ENCODE peak calls at places on chromosomes 7 and 10, in four cellular contexts. M is GM12878, T is K562, L is HepG2. Q is an unnamed sample.

GRCh38 chr7:53485354-53485753 is 449.9 kb downstream of the POM121L12 start:
- DNase-seq in M (no peak), T (no peak), L (no peak), Q (peak; percentile 47)

GRCh38 chr7:138752568-138753518 is 45.0 kb upstream of the TMEM213 start:
- DNase-seq in M (peak; percentile 38), T (no peak), L (peak; percentile 92), Q (peak; percentile 43)

GRCh38 chr7:24783731-24784130 is 26.5 kb upstream of the GSDME start:
- DNase-seq in M (no peak), T (no peak), L (no peak), Q (no peak)

GRCh38 chr10:101285093-101285463 is 55.8 kb upstream of the LBX1 start:
- DNase-seq in M (no peak), T (no peak), L (no peak), Q (no peak)

GRCh38 chr7:38321515-38321944 is 48.1 kb upstream of the TARP start:
- DNase-seq in M (no peak), T (no peak), L (no peak), Q (no peak)

GRCh38 chr10:122323941-122324675 is 50.4 kb upstream of the PLEKHA1 start:
- DNase-seq in M (no peak), T (no peak), L (no peak), Q (no peak)

GRCh38 chr7:48962821-48963505 is 38.6 kb downstream of the CDC14C start:
- DNase-seq in M (no peak), T (no peak), L (no peak), Q (no peak)

GRCh38 chr10:19977097-19977521 is 160.9 kb downstream of the PLXDC2 start:
- DNase-seq in M (no peak), T (no peak), L (no peak), Q (no peak)

GRCh38 chr10:7789390-7789789 is 1.4 kb downstream of the ATP5F1C start:
- DNase-seq in M (no peak), T (no peak), L (peak; percentile 21), Q (peak; percentile 63)

GRCh38 chr7:149680316-149681025 is 92.9 kb downstream of the ZNF467 start:
- DNase-seq in M (no peak), T (no peak), L (no peak), Q (no peak)

GRCh38 chr7:41010967-41011366 is 691.9 kb downstream of the INHBA start:
- DNase-seq in M (no peak), T (no peak), L (no peak), Q (no peak)

GRCh38 chr10:36185096-36185495 is 543.0 kb upstream of the FZD8 start:
- DNase-seq in M (no peak), T (no peak), L (no peak), Q (no peak)

GRCh38 chr10:28883741-28884443 is 206.6 kb downstream of the BAMBI start:
- DNase-seq in M (no peak), T (no peak), L (no peak), Q (no peak)

GRCh38 chr7:126727930-126728331 is 524.8 kb downstream of the GRM8 start:
- DNase-seq in M (no peak), T (peak; percentile 19), L (no peak), Q (no peak)

GRCh38 chr7:17521437-17521836 is 223.0 kb downstream of the AHR start:
- DNase-seq in M (no peak), T (no peak), L (no peak), Q (no peak)

GRCh38 chr10:6695519-6695918 is 115.4 kb upstream of the PRKCQ start:
- DNase-seq in M (no peak), T (no peak), L (no peak), Q (no peak)

GRCh38 chr7:45703373-45703821 is 129.2 kb downstream of the ADCY1 start:
- DNase-seq in M (no peak), T (no peak), L (no peak), Q (no peak)

GRCh38 chr10:1132584-1132983 is 76.4 kb downstream of the WDR37 start:
- DNase-seq in M (no peak), T (no peak), L (no peak), Q (no peak)

GRCh38 chr10:16933799-16934198 is 116.6 kb upstream of the RSU1 start:
- DNase-seq in M (no peak), T (no peak), L (no peak), Q (no peak)

GRCh38 chr7:155206286-155207020 is 91.2 kb upstream of the INSIG1 start:
- DNase-seq in M (peak; percentile 80), T (peak; percentile 78), L (no peak), Q (no peak)

GRCh38 chr7:28093617-28094232 is 86.9 kb downstream of the JAZF1 start:
- DNase-seq in M (no peak), T (peak; percentile 46), L (peak; percentile 23), Q (peak; percentile 72)

GRCh38 chr10:97427571-97428179 is 1.7 kb downstream of the PGAM1 start:
- DNase-seq in M (no peak), T (no peak), L (peak; percentile 74), Q (peak; percentile 33)

GRCh38 chr10:15237351-15237750 is 68.9 kb upstream of the NMT2 start:
- DNase-seq in M (no peak), T (peak; percentile 28), L (no peak), Q (no peak)

GRCh38 chr7:80129785-80130184 is 4.8 kb upstream of the GNAI1 start:
- DNase-seq in M (no peak), T (no peak), L (no peak), Q (no peak)

GRCh38 chr7:143295870-143296269 is 7.7 kb downstream of the CASP2 start:
- DNase-seq in M (no peak), T (no peak), L (no peak), Q (no peak)

GRCh38 chr10:35005868-35006267 is 84.3 kb downstream of the CUL2 start:
- DNase-seq in M (no peak), T (no peak), L (no peak), Q (no peak)

GRCh38 chr10:31320179-31320597 is 1.2 kb downstream of the ZEB1 start:
- DNase-seq in M (no peak), T (peak; percentile 18), L (no peak), Q (peak; percentile 59)

GRCh38 chr7:100867040-100867795 is at the start of gene TRIP6:
- DNase-seq in M (no peak), T (peak; percentile 99), L (no peak), Q (peak; percentile 59)

GRCh38 chr10:104076743-104077160 is 8.9 kb downstream of the COL17A1 start:
- DNase-seq in M (no peak), T (no peak), L (no peak), Q (no peak)

GRCh38 chr10:44968101-44968886 is 8.7 kb downstream of the RASSF4 start:
- DNase-seq in M (no peak), T (no peak), L (no peak), Q (no peak)

GRCh38 chr10:93288679-93289634 is 193.2 kb downstream of the MYOF start:
- DNase-seq in M (no peak), T (peak; percentile 70), L (peak; percentile 74), Q (peak; percentile 77)

GRCh38 chr10:15879663-15880062 is 19.4 kb upstream of the MINDY3 start:
- DNase-seq in M (no peak), T (no peak), L (no peak), Q (no peak)

GRCh38 chr7:152859781-152860191 is 100.2 kb downstream of the ACTR3B start:
- DNase-seq in M (no peak), T (peak; percentile 83), L (peak; percentile 15), Q (peak; percentile 66)

GRCh38 chr7:140223515-140224221 is 46.9 kb upstream of the KDM7A start:
- DNase-seq in M (no peak), T (peak; percentile 61), L (no peak), Q (no peak)

GRCh38 chr7:69795932-69796331 is 197.7 kb downstream of the AUTS2 start:
- DNase-seq in M (no peak), T (no peak), L (no peak), Q (no peak)

GRCh38 chr7:7208524-7208923 is 26.2 kb downstream of the C1GALT1 start:
- DNase-seq in M (no peak), T (peak; percentile 12), L (no peak), Q (no peak)

GRCh38 chr7:46652317-46652716 is 731.2 kb upstream of the IGFBP3 start:
- DNase-seq in M (no peak), T (no peak), L (no peak), Q (no peak)

GRCh38 chr7:4218481-4218880 is 463.6 kb upstream of the FOXK1 start:
- DNase-seq in M (no peak), T (no peak), L (no peak), Q (no peak)

GRCh38 chr7:134513169-134513752 is 14.1 kb upstream of the AKR1B10 start:
- DNase-seq in M (peak; percentile 8), T (peak; percentile 67), L (peak; percentile 27), Q (peak; percentile 60)

GRCh38 chr7:112097524-112097923 is 108.7 kb downstream of the DOCK4 start:
- DNase-seq in M (no peak), T (no peak), L (no peak), Q (no peak)

GRCh38 chr7:112105584-112106540 is 100.3 kb downstream of the DOCK4 start:
- DNase-seq in M (no peak), T (no peak), L (no peak), Q (no peak)

GRCh38 chr7:112101083-112101846 is 104.9 kb downstream of the DOCK4 start:
- DNase-seq in M (no peak), T (no peak), L (no peak), Q (no peak)

GRCh38 chr7:112104153-112104552 is 102.0 kb downstream of the DOCK4 start:
- DNase-seq in M (no peak), T (no peak), L (no peak), Q (no peak)

GRCh38 chr7:112103246-112103645 is 103.0 kb downstream of the DOCK4 start:
- DNase-seq in M (no peak), T (no peak), L (no peak), Q (no peak)
- TF ChIP-seq NFIC in M (no peak), T (no peak), L (no peak), Q (no peak)

GRCh38 chr10:49614242-49615198 is 683 bp downstream of the CHAT start:
- DNase-seq in M (no peak), T (no peak), L (no peak), Q (no peak)
- TF ChIP-seq NFIC in M (no peak), T (no peak), L (no peak), Q (no peak)

GRCh38 chr7:116322541-116322940 is 112.2 kb downstream of the TES start:
- DNase-seq in M (no peak), T (no peak), L (no peak), Q (no peak)

GRCh38 chr7:116315803-116316202 is 105.5 kb downstream of the TES start:
- DNase-seq in M (no peak), T (no peak), L (no peak), Q (no peak)

GRCh38 chr7:116316838-116317612 is 106.7 kb downstream of the TES start:
- DNase-seq in M (peak; percentile 77), T (no peak), L (peak; percentile 54), Q (no peak)

GRCh38 chr7:116315293-116315692 is 105.0 kb downstream of the TES start:
- DNase-seq in M (no peak), T (no peak), L (no peak), Q (no peak)

GRCh38 chr7:116317907-116318306 is 107.6 kb downstream of the TES start:
- DNase-seq in M (no peak), T (no peak), L (no peak), Q (no peak)
- TF ChIP-seq NFIC in M (no peak), T (no peak), L (no peak), Q (no peak)

DNA sequence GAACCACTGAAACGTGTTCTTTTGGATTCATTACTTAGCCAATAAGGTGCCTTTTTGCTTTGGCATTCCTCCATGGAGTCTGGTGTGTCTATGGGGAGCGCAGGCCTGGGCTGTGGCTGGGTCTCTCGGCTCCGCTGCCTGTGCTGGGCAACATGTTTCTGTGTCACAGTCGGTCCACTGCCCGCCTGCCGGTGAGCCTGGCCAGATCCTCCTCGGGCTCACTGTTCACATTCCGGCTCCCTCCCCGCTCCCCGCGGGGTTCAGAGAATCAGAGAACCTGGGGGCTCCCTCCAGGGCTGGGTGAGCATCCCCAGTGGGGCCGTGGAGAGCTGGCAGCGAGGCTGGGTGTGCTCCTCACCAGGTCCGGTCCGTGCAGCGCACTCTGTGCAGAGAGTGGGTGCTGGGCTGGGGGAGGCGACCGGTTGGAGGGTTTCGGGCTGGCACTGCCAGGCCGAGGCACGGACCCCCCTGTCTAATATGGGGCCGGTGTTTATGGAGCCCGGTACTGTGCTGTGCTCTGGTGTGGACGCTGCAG is 70.4 kb downstream of the INPP5A start:
- DNase-seq in M (no peak), T (no peak), L (no peak), Q (peak; percentile 53)
- TF ChIP-seq NFIC in M (no peak), T (no peak), L (no peak), Q (no peak)